ENCODE peak calls at places on chromosome 1, in five cellular contexts. N, H, T, K and G are unnamed samples.

GRCh38 chr1:118931876-118932275 is 56.3 kb downstream of the TBX15 start:
- DNase-seq in N (no peak), H (no peak), T (no peak), K (no peak), G (no peak)

GRCh38 chr1:187032982-187033705 is 204.4 kb downstream of the PLA2G4A start:
- DNase-seq in N (peak), H (peak), T (no peak), K (no peak), G (peak)

GRCh38 chr1:198361373-198361772 is 179.1 kb downstream of the ATP6V1G3 start:
- DNase-seq in N (peak), H (peak), T (no peak), K (no peak), G (peak)

GRCh38 chr1:173669491-173669941 is at the start of gene ANKRD45:
- DNase-seq in N (peak), H (peak), T (no peak), K (no peak), G (peak)

GRCh38 chr1:70714149-70714548 is 303.1 kb downstream of the CTH start:
- DNase-seq in N (no peak), H (no peak), T (no peak), K (no peak), G (no peak)

GRCh38 chr1:33036051-33036525 is 595 bp downstream of the AK2 start:
- DNase-seq in N (peak), H (no peak), T (peak), K (no peak), G (peak)

GRCh38 chr1:110607663-110608230 is 1.6 kb upstream of the KCNA2 start:
- DNase-seq in N (no peak), H (no peak), T (no peak), K (no peak), G (no peak)

GRCh38 chr1:173082913-173083312 is 32.2 kb upstream of the TNFSF18 start:
- DNase-seq in N (no peak), H (no peak), T (no peak), K (no peak), G (no peak)

GRCh38 chr1:212162635-212163034 is 122.6 kb upstream of the PPP2R5A start:
- DNase-seq in N (peak), H (peak), T (no peak), K (peak), G (peak)

GRCh38 chr1:43314233-43314632 is 13.5 kb downstream of the TIE1 start:
- DNase-seq in N (peak), H (no peak), T (no peak), K (no peak), G (no peak)

GRCh38 chr1:244730153-244730933 is 77.4 kb downstream of the DESI2 start:
- DNase-seq in N (peak), H (peak), T (peak), K (no peak), G (peak)

GRCh38 chr1:192587386-192588276 is 12.1 kb downstream of the RGS1 start:
- DNase-seq in N (no peak), H (no peak), T (no peak), K (no peak), G (no peak)

GRCh38 chr1:56758135-56758534 is 61.1 kb downstream of the FYB2 start:
- DNase-seq in N (no peak), H (no peak), T (no peak), K (no peak), G (no peak)

GRCh38 chr1:40167317-40167716 is 6.1 kb downstream of the RLF start:
- DNase-seq in N (no peak), H (no peak), T (no peak), K (no peak), G (no peak)

GRCh38 chr1:224183591-224184312 is 712 bp downstream of the DEGS1 start:
- DNase-seq in N (peak), H (peak), T (peak), K (no peak), G (peak)

GRCh38 chr1:41361028-41361494 is at the start of gene FOXO6:
- DNase-seq in N (peak), H (peak), T (peak), K (peak), G (peak)

GRCh38 chr1:84785231-84785630 is 95.0 kb upstream of the SSX2IP start:
- DNase-seq in N (no peak), H (no peak), T (no peak), K (no peak), G (peak)

GRCh38 chr1:153728305-153729066 is 636 bp downstream of the INTS3 start:
- DNase-seq in N (peak), H (peak), T (peak), K (no peak), G (peak)

GRCh38 chr1:32864375-32865019 is 6.2 kb downstream of the FNDC5 start:
- DNase-seq in N (no peak), H (no peak), T (no peak), K (no peak), G (no peak)

GRCh38 chr1:63908016-63908415 is 134.2 kb downstream of the ROR1 start:
- DNase-seq in N (peak), H (peak), T (no peak), K (no peak), G (peak)

GRCh38 chr1:179234863-179235262 is 5.4 kb upstream of the ABL2 start:
- DNase-seq in N (no peak), H (no peak), T (no peak), K (no peak), G (no peak)

GRCh38 chr1:83512371-83513004 is 486.4 kb downstream of the TTLL7 start:
- DNase-seq in N (no peak), H (no peak), T (no peak), K (no peak), G (no peak)
- H3K4me3 ChIP-seq in N (no peak), H (no peak), T (no peak), K (no peak), G (no peak)

GRCh38 chr1:150560576-150560975 is 11.4 kb downstream of the ADAMTSL4 start:
- DNase-seq in N (no peak), H (no peak), T (no peak), K (no peak), G (no peak)
- H3K4me3 ChIP-seq in N (peak), H (peak), T (peak), K (peak), G (peak)

GRCh38 chr1:162635418-162635817 is 3.2 kb downstream of the DDR2 start:
- DNase-seq in N (no peak), H (no peak), T (no peak), K (no peak), G (no peak)
- H3K4me3 ChIP-seq in N (peak), H (peak), T (no peak), K (peak), G (peak)

GRCh38 chr1:6260433-6260934 is 414 bp downstream of the GPR153 start:
- DNase-seq in N (no peak), H (no peak), T (no peak), K (no peak), G (peak)
- H3K4me3 ChIP-seq in N (peak), H (peak), T (peak), K (peak), G (peak)

GRCh38 chr1:234214129-234214910 is 158.9 kb upstream of the COA6 start:
- DNase-seq in N (no peak), H (no peak), T (no peak), K (no peak), G (no peak)

GRCh38 chr1:234214911-234215892 is 158.1 kb upstream of the COA6 start:
- DNase-seq in N (no peak), H (no peak), T (no peak), K (no peak), G (no peak)

GRCh38 chr1:234212764-234213406 is 160.4 kb upstream of the COA6 start:
- DNase-seq in N (peak), H (peak), T (peak), K (no peak), G (peak)

GRCh38 chr1:234216116-234216703 is 157.0 kb upstream of the COA6 start:
- DNase-seq in N (no peak), H (no peak), T (no peak), K (no peak), G (no peak)

DNA sequence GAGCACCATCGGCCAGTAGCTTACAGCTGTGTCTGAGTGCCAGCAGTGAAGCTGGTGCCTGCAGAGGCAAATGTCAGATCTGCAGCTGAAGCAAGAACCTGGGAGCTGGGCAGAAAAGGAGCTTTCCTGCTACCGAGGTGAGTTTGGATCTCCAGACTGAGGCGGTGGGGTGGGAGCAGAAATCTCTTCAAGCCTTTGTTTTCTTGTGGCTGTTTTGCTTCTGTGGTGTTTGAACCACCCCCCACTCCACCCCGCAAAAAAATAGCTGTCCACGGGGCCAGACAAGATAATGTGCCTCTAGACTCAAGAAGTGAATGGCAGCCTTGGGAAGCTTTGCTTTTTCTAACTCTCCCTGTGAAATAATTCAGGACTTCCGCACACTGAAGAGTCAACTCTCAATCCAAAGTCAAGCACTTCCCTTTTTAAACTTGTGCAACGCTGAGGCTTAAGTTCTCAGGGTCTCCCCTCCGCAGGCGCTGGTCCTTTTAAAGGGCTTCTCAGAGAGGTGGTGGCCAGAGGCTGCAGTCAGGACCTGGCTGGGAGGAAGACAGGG is 159.6 kb upstream of the COA6 start:
- DNase-seq in N (no peak), H (no peak), T (no peak), K (no peak), G (no peak)
- H3K4me3 ChIP-seq in N (no peak), H (no peak), T (no peak), K (peak), G (peak)

DNA sequence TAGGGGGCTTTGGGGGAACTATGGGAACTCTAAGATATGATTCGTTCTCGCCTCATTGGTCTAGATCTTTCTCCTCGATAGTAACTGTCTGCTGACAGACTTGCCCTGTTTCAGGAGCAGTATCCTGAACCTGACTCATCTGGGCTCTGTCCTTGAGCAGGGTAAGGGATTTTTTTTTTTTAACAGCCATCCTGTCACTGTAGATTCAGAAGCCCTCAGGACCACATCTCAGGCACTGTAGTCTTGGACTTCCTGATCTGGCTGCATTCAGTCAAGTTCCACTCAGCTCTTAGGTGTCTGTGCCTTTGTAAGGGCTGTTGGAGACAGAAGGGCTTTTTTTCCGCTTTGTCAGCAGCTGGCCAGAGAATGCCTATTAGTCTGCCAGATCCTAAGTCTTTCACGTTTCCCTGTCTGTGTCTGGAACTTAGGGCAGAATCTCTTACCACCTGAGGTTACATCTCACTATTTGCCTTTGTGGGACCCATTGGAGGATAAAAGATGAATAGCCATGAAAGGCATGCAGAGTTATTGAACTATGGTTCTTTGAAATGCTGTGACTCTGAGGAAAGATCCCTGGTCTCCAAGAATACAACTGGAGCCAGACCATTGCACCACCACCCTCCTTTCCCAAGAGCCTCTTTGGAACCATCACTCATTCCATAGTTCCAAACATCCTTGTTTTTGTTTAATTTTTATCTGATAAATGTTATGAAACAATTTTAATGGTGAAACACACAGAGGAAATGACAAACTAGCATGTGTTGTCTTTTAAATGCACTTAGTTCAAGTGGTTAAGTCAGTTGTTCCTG is 49.7 kb upstream of the MACF1 start:
- DNase-seq in N (peak), H (peak), T (no peak), K (peak), G (peak)
- H3K4me3 ChIP-seq in N (no peak), H (no peak), T (no peak), K (no peak), G (no peak)

GRCh38 chr1:160560045-160560724 is 19.1 kb downstream of the CD84 start:
- DNase-seq in N (no peak), H (no peak), T (no peak), K (no peak), G (no peak)

GRCh38 chr1:160553778-160554177 is 25.5 kb downstream of the CD84 start:
- DNase-seq in N (no peak), H (no peak), T (peak), K (no peak), G (no peak)

GRCh38 chr1:160558679-160559078 is 20.6 kb downstream of the CD84 start:
- DNase-seq in N (no peak), H (no peak), T (no peak), K (no peak), G (no peak)
- H3K4me3 ChIP-seq in N (no peak), H (no peak), T (no peak), K (no peak), G (no peak)

DNA sequence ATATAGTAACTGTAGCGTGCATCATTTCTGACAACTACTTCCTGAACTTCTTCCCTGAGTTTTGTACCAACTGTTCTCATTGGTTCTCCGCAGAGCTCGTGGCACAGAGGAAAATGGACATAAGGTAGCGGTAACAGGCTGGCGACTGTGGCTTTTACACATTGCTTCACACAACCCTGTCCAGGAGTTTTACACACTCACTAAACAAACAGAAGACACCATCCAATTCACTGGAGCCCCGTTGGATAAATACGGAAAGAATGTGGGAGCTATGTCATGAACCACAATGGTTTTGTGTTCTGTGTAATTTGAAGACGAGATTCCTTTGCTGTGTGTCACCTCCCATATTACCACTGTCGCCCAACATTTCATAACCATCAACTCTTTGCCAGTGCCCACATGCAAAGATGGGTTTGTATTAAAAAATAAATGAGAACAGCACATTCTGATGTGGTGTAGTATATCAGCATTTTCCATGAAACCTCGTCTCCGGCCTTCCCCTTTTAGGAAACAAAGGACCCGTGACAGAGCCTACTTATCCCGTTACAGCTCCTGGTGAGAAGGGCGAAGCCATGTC is 47.3 kb upstream of the ENAH start:
- DNase-seq in N (peak), H (peak), T (no peak), K (peak), G (peak)
- H3K4me3 ChIP-seq in N (no peak), H (no peak), T (no peak), K (no peak), G (no peak)

GRCh38 chr1:2986549-2987305 is 34.5 kb upstream of the ACTRT2 start:
- DNase-seq in N (no peak), H (no peak), T (no peak), K (no peak), G (no peak)
- H3K4me3 ChIP-seq in N (no peak), H (no peak), T (no peak), K (no peak), G (no peak)

GRCh38 chr1:236619398-236619797 is 15.1 kb upstream of the HEATR1 start:
- DNase-seq in N (no peak), H (no peak), T (no peak), K (no peak), G (no peak)

GRCh38 chr1:236618507-236618906 is 14.2 kb upstream of the HEATR1 start:
- DNase-seq in N (no peak), H (no peak), T (no peak), K (no peak), G (no peak)

GRCh38 chr1:236627717-236628116 is 23.4 kb upstream of the HEATR1 start:
- DNase-seq in N (no peak), H (no peak), T (no peak), K (no peak), G (no peak)

GRCh38 chr1:236623371-236624166 is 19.3 kb upstream of the HEATR1 start:
- DNase-seq in N (no peak), H (peak), T (no peak), K (no peak), G (no peak)

DNA sequence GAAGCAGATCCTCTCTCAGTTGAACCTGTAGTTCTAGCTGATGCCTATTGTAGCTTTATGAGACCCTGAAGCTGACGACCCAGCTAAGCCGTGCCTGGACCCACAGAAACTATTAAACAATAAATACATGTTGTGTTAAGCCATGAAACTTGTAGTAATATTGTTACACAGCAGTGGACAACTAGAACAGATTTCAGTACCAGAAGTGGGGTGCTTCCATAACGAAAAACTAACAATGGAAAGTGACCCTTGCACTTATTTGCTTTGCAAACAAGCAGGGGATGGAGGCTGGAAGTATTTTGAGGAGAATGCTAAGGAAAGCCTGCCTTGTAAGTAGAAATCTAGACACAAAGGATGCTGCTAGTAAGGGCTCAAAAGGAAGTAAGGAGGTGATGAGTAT is 18.1 kb upstream of the HEATR1 start:
- DNase-seq in N (no peak), H (no peak), T (no peak), K (no peak), G (no peak)
- H3K4me3 ChIP-seq in N (no peak), H (no peak), T (no peak), K (no peak), G (no peak)